ENCODE peak calls at places on chromosomes 2 and 18, in seven cellular contexts. X is T-helper 2 cell, C is GM18507, E is mesothelial cell of epicardium, M is NCI-H748 treated with DMSO at 0.1 percent for 48 hours, P is progenitor cell of endocrine pancreas, B is NT2/D1. K is an unnamed sample.

GRCh38 chr18:68494802-68495560 is 219.9 kb downstream of the TMX3 start:
- DNase-seq in C (no peak), B (no peak), M (no peak), X (no peak), E (no peak), P (no peak), K (no peak)

GRCh38 chr18:64202229-64202835 is 53.4 kb upstream of the LINC00305 start:
- DNase-seq in P (no peak), X (no peak), C (no peak), E (no peak), M (no peak), B (no peak), K (no peak)

GRCh38 chr2:215565897-215566296 is 130.0 kb upstream of the FN1 start:
- DNase-seq in X (no peak), M (no peak), P (no peak), B (no peak), E (no peak), C (no peak), K (no peak)

GRCh38 chr18:68735498-68736343 is 20.8 kb upstream of the TMX3 start:
- DNase-seq in M (peak; percentile 52), P (no peak), E (no peak), B (no peak), C (peak; percentile 36), X (peak; percentile 45), K (peak; percentile 43)

GRCh38 chr2:44718431-44718830 is 223.1 kb upstream of the SIX3 start:
- DNase-seq in E (no peak), P (no peak), M (no peak), B (no peak), C (no peak), X (no peak), K (no peak)

GRCh38 chr18:50281295-50281971 is at the start of gene MBD1:
- DNase-seq in X (peak; percentile 99), B (peak; percentile 91), P (peak; percentile 91), C (peak; percentile 95), E (peak; percentile 95), M (peak; percentile 92), K (peak; percentile 96)

GRCh38 chr2:128439231-128440086 is 120.8 kb upstream of the HS6ST1 start:
- DNase-seq in M (no peak), P (no peak), B (no peak), E (peak; percentile 30), X (no peak), C (no peak), K (no peak)

GRCh38 chr2:241503776-241504392 is 4.5 kb downstream of the STK25 start:
- DNase-seq in E (no peak), P (no peak), B (no peak), X (no peak), M (no peak), C (no peak), K (no peak)

GRCh38 chr18:79639072-79639829 is 40.4 kb upstream of the CTDP1 start:
- DNase-seq in E (no peak), P (no peak), B (no peak), M (no peak), C (no peak), X (no peak), K (no peak)

GRCh38 chr2:26008851-26009566 is 24.9 kb upstream of the RAB10 start:
- DNase-seq in C (no peak), M (no peak), X (no peak), E (no peak), B (no peak), P (no peak), K (no peak)

GRCh38 chr18:13578400-13578799 is 148.0 kb downstream of the FAM210A start:
- DNase-seq in B (no peak), E (no peak), M (no peak), C (no peak), X (no peak), P (no peak), K (no peak)

GRCh38 chr18:47964086-47964485 is 33.6 kb upstream of the SMAD2 start:
- DNase-seq in X (no peak), E (no peak), M (no peak), C (no peak), B (no peak), P (no peak), K (no peak)

GRCh38 chr18:46070683-46071614 is 1.1 kb downstream of the PSTPIP2 start:
- DNase-seq in X (no peak), M (no peak), B (no peak), C (no peak), P (no peak), E (no peak), K (no peak)

GRCh38 chr2:190979906-190980629 is 33.9 kb downstream of the STAT1 start:
- DNase-seq in C (no peak), B (no peak), M (peak; percentile 95), X (no peak), E (peak; percentile 83), P (peak; percentile 48), K (no peak)

GRCh38 chr2:216652566-216652965 is 19.3 kb downstream of the IGFBP2 start:
- DNase-seq in B (no peak), P (no peak), X (no peak), C (no peak), M (no peak), E (no peak), K (no peak)

GRCh38 chr2:191701696-191702095 is 23.8 kb downstream of the NABP1 start:
- DNase-seq in C (no peak), M (peak; percentile 89), B (no peak), E (no peak), X (no peak), P (no peak), K (peak; percentile 13)

GRCh38 chr2:218401834-218402370 is 2.2 kb downstream of the CTDSP1 start:
- DNase-seq in B (no peak), X (no peak), P (no peak), E (no peak), M (no peak), C (no peak), K (no peak)

GRCh38 chr2:45712538-45712937 is 61.1 kb downstream of the PRKCE start:
- DNase-seq in E (no peak), P (no peak), C (no peak), X (no peak), B (no peak), M (no peak), K (no peak)

GRCh38 chr2:207935121-207935990 is 90.0 kb downstream of the PLEKHM3 start:
- DNase-seq in C (no peak), X (no peak), P (no peak), E (no peak), B (no peak), M (no peak), K (no peak)

GRCh38 chr2:177501186-177501585 is 108.6 kb downstream of the AGPS start:
- DNase-seq in M (no peak), E (no peak), C (no peak), B (no peak), P (no peak), X (no peak), K (no peak)

GRCh38 chr2:175025946-175026345 is 20.8 kb upstream of the CHN1 start:
- DNase-seq in X (no peak), E (no peak), B (no peak), P (no peak), M (no peak), C (no peak), K (no peak)

GRCh38 chr2:173588931-173589369 is 234.3 kb downstream of the CDCA7 start:
- DNase-seq in C (no peak), E (no peak), X (no peak), B (no peak), P (no peak), M (no peak), K (no peak)

GRCh38 chr2:203740741-203741363 is 34.4 kb downstream of the CD28 start:
- DNase-seq in P (no peak), C (no peak), X (peak; percentile 98), B (no peak), E (no peak), M (no peak), K (no peak)

GRCh38 chr2:78676921-78677696 is 348.4 kb upstream of the REG3G start:
- DNase-seq in C (no peak), E (no peak), M (no peak), B (no peak), P (no peak), X (no peak), K (no peak)

GRCh38 chr18:36511791-36512352 is 214.4 kb downstream of the FHOD3 start:
- DNase-seq in C (no peak), P (no peak), M (no peak), X (no peak), B (no peak), E (no peak), K (peak; percentile 88)

GRCh38 chr18:23812566-23813440 is 123.5 kb downstream of the LAMA3 start:
- DNase-seq in M (peak; percentile 58), C (no peak), E (no peak), X (peak; percentile 29), B (no peak), P (no peak), K (peak; percentile 45)